ENCODE peak calls at places on chromosomes 2 and 18, in ten cellular contexts. C, Z, M, I, S, U, B, J, T and P are unnamed samples.
A peak's percentile ranks its signal among the peaks of the same experiment; 100 is the strongest.

GRCh38 chr18:79484661-79485621 is 89.2 kb downstream of the NFATC1 start:
- DNase-seq in U (peak; percentile 95), T (no peak), M (peak; percentile 51), B (no peak), C (no peak), J (no peak), S (no peak), Z (peak; percentile 11), I (peak; percentile 43), P (no peak)

GRCh38 chr2:38178556-38179419 is 102.8 kb upstream of the CYP1B1 start:
- DNase-seq in C (no peak), I (no peak), M (peak; percentile 96), B (no peak), J (no peak), Z (no peak), T (no peak), S (no peak), U (peak; percentile 79), P (no peak)

GRCh38 chr2:226721541-226721940 is 78.1 kb downstream of the IRS1 start:
- DNase-seq in S (no peak), Z (no peak), C (no peak), J (no peak), M (no peak), U (no peak), I (no peak), T (no peak), B (no peak), P (no peak)

GRCh38 chr2:7023542-7023941 is 106.3 kb downstream of the RNF144A start:
- DNase-seq in U (no peak), T (no peak), S (no peak), I (no peak), J (no peak), Z (no peak), B (no peak), M (no peak), C (no peak), P (no peak)

GRCh38 chr2:170816499-170817246 is at the start of gene GAD1:
- DNase-seq in U (peak; percentile 61), T (peak; percentile 71), B (peak; percentile 47), S (peak; percentile 32), I (peak; percentile 70), Z (peak; percentile 77), C (peak; percentile 78), J (peak; percentile 80), M (peak; percentile 53), P (peak; percentile 51)

GRCh38 chr2:33241581-33241980 is 234.9 kb upstream of the RASGRP3 start:
- DNase-seq in B (no peak), Z (no peak), S (no peak), M (no peak), T (no peak), U (no peak), C (no peak), J (no peak), I (no peak), P (no peak)

GRCh38 chr2:101272045-101272784 is 19.5 kb downstream of the CNOT11 start:
- DNase-seq in M (no peak), J (no peak), B (no peak), Z (no peak), S (no peak), U (no peak), T (no peak), I (no peak), C (no peak), P (no peak)

GRCh38 chr2:168583710-168584521 is 127.8 kb downstream of the CERS6 start:
- DNase-seq in S (no peak), T (no peak), U (peak; percentile 37), B (no peak), C (no peak), Z (no peak), J (no peak), I (no peak), M (peak; percentile 64), P (no peak)

GRCh38 chr2:18149660-18150246 is 271.3 kb downstream of the KCNS3 start:
- DNase-seq in Z (no peak), I (no peak), B (no peak), U (peak; percentile 49), M (peak; percentile 28), J (peak; percentile 19), T (no peak), C (peak; percentile 61), S (no peak), P (peak; percentile 5)

GRCh38 chr2:48423376-48423775 is 106.6 kb upstream of the STON1 start:
- DNase-seq in U (peak; percentile 93), Z (no peak), J (no peak), I (no peak), C (no peak), T (no peak), B (no peak), M (peak; percentile 78), S (no peak), P (no peak)

GRCh38 chr2:186695081-186695756 is 1.4 kb downstream of the FAM171B start:
- DNase-seq in B (no peak), C (no peak), M (peak; percentile 42), Z (no peak), I (no peak), T (peak; percentile 54), J (no peak), U (peak; percentile 73), S (no peak), P (peak; percentile 24)

GRCh38 chr2:33337385-33337784 is 139.1 kb upstream of the RASGRP3 start:
- DNase-seq in U (no peak), B (no peak), M (no peak), S (no peak), J (no peak), I (no peak), Z (no peak), T (no peak), C (no peak), P (no peak)

GRCh38 chr2:38178142-38178541 is 102.2 kb upstream of the CYP1B1 start:
- DNase-seq in Z (no peak), I (peak; percentile 56), M (no peak), U (no peak), C (no peak), S (no peak), T (no peak), J (no peak), B (no peak), P (no peak)

GRCh38 chr2:231361701-231362588 is 33.6 kb upstream of the B3GNT7 start:
- DNase-seq in C (no peak), M (no peak), B (no peak), U (no peak), Z (peak; percentile 36), I (peak; percentile 83), S (no peak), J (no peak), T (no peak), P (no peak)

GRCh38 chr18:49459404-49460171 is 857 bp downstream of the DYM start:
- DNase-seq in C (peak; percentile 40), J (no peak), S (no peak), M (no peak), I (no peak), B (no peak), Z (peak; percentile 55), U (peak; percentile 9), T (no peak), P (no peak)

GRCh38 chr18:6487027-6487426 is 72.3 kb upstream of the L3MBTL4 start:
- DNase-seq in M (no peak), B (no peak), T (no peak), Z (no peak), S (no peak), U (no peak), I (no peak), J (no peak), C (no peak), P (no peak)

GRCh38 chr2:9892236-9892635 is 49.0 kb downstream of the TAF1B start:
- DNase-seq in B (no peak), I (no peak), M (no peak), U (no peak), T (no peak), J (no peak), C (no peak), S (no peak), Z (no peak), P (no peak)

GRCh38 chr2:60899230-60899891 is 18.0 kb downstream of the REL start:
- DNase-seq in U (no peak), Z (no peak), T (no peak), I (no peak), C (no peak), B (no peak), M (no peak), J (no peak), S (no peak), P (no peak)

GRCh38 chr2:241036397-241036963 is 38.1 kb downstream of the SNED1 start:
- DNase-seq in S (no peak), C (peak; percentile 86), T (no peak), U (no peak), I (no peak), Z (peak; percentile 91), M (no peak), B (no peak), J (no peak), P (no peak)

GRCh38 chr2:187769437-187769836 is 215.2 kb upstream of the TFPI start:
- DNase-seq in C (no peak), Z (no peak), J (no peak), M (no peak), B (no peak), U (no peak), I (no peak), S (no peak), T (no peak), P (no peak)

GRCh38 chr18:39660141-39660540 is 2094.5 kb upstream of the CELF4 start:
- DNase-seq in I (no peak), C (no peak), U (no peak), M (no peak), Z (no peak), J (no peak), S (no peak), T (no peak), B (no peak), P (no peak)

GRCh38 chr2:226813148-226813701 is 13.6 kb upstream of the IRS1 start:
- DNase-seq in C (no peak), M (no peak), T (peak; percentile 45), B (no peak), J (no peak), S (no peak), Z (no peak), U (no peak), I (no peak), P (no peak)

GRCh38 chr2:153595939-153596338 is 117.4 kb upstream of the RPRM start:
- DNase-seq in S (peak; percentile 6), B (no peak), J (peak; percentile 72), U (no peak), I (no peak), M (peak; percentile 19), C (no peak), T (no peak), Z (no peak), P (peak; percentile 41)

GRCh38 chr2:101337877-101338276 is 29.4 kb upstream of the RNF149 start:
- DNase-seq in U (peak; percentile 32), T (no peak), Z (no peak), C (no peak), J (no peak), M (no peak), S (no peak), B (no peak), I (no peak), P (no peak)

GRCh38 chr2:121075006-121075545 is 209.9 kb downstream of the TFCP2L1 start:
- DNase-seq in U (peak; percentile 98), M (peak; percentile 97), B (no peak), S (no peak), C (peak; percentile 50), J (no peak), Z (no peak), T (peak; percentile 55), I (no peak), P (no peak)

GRCh38 chr2:132438650-132439030 is 22.0 kb downstream of the GPR39 start:
- DNase-seq in Z (no peak), C (no peak), M (peak; percentile 92), J (no peak), S (no peak), T (no peak), I (no peak), B (no peak), U (peak; percentile 98), P (no peak)

GRCh38 chr2:191363267-191363666 is 118.1 kb downstream of the MYO1B start:
- DNase-seq in U (no peak), M (no peak), S (no peak), B (no peak), J (no peak), C (no peak), Z (no peak), T (no peak), I (no peak), P (no peak)

GRCh38 chr2:11348209-11348749 is 3.8 kb upstream of the ROCK2 start:
- DNase-seq in I (no peak), M (no peak), T (no peak), Z (no peak), C (no peak), B (no peak), J (no peak), S (no peak), U (no peak), P (no peak)